ENCODE peak calls at places on chromosomes 16 and 17, in five cellular contexts. One of them, this sample, is unnamed.

GRCh38 chr17:71905632-71906031 is 215.2 kb upstream of the SOX9 start:
- DNase-seq in cardiac fibroblast: no peak
- DNase-seq in NCI-H1930: no peak
- DNase-seq in left lobe of liver: no peak
- DNase-seq in NCI-H1105 treated with DMSO at 0.1 percent for 48 hours: no peak
- DNase-seq in this sample: no peak

GRCh38 chr16:85140455-85141012 is 28.3 kb upstream of the CIBAR2 start:
- DNase-seq in cardiac fibroblast: no peak
- DNase-seq in NCI-H1105 treated with DMSO at 0.1 percent for 48 hours: no peak
- DNase-seq in NCI-H1930: no peak
- DNase-seq in left lobe of liver: no peak
- DNase-seq in this sample: no peak

GRCh38 chr16:48081656-48082055 is 74.1 kb downstream of the ABCC12 start:
- DNase-seq in left lobe of liver: no peak
- DNase-seq in NCI-H1930: no peak
- DNase-seq in cardiac fibroblast: peak
- DNase-seq in NCI-H1105 treated with DMSO at 0.1 percent for 48 hours: no peak
- DNase-seq in this sample: no peak

GRCh38 chr17:65061621-65062020 is 5.1 kb upstream of the GNA13 start:
- DNase-seq in NCI-H1105 treated with DMSO at 0.1 percent for 48 hours: no peak
- DNase-seq in left lobe of liver: no peak
- DNase-seq in cardiac fibroblast: no peak
- DNase-seq in NCI-H1930: no peak
- DNase-seq in this sample: no peak

GRCh38 chr17:4753392-4753791 is 13.7 kb upstream of the CXCL16 start:
- DNase-seq in left lobe of liver: no peak
- DNase-seq in cardiac fibroblast: no peak
- DNase-seq in NCI-H1105 treated with DMSO at 0.1 percent for 48 hours: no peak
- DNase-seq in NCI-H1930: no peak
- DNase-seq in this sample: no peak

GRCh38 chr17:41705271-41705991 is 6.7 kb upstream of the GAST start:
- DNase-seq in cardiac fibroblast: peak
- DNase-seq in left lobe of liver: no peak
- DNase-seq in NCI-H1930: no peak
- DNase-seq in NCI-H1105 treated with DMSO at 0.1 percent for 48 hours: no peak
- DNase-seq in this sample: no peak

GRCh38 chr17:20926532-20926931 is 116.3 kb downstream of the USP22 start:
- DNase-seq in NCI-H1930: no peak
- DNase-seq in cardiac fibroblast: peak
- DNase-seq in left lobe of liver: no peak
- DNase-seq in NCI-H1105 treated with DMSO at 0.1 percent for 48 hours: no peak
- DNase-seq in this sample: no peak

GRCh38 chr17:56597495-56597990 is 4.0 kb downstream of the NOG start:
- DNase-seq in left lobe of liver: no peak
- DNase-seq in cardiac fibroblast: no peak
- DNase-seq in NCI-H1930: no peak
- DNase-seq in NCI-H1105 treated with DMSO at 0.1 percent for 48 hours: peak
- DNase-seq in this sample: no peak

GRCh38 chr17:1839516-1839915 is 9.7 kb downstream of the RPA1 start:
- DNase-seq in left lobe of liver: no peak
- DNase-seq in cardiac fibroblast: no peak
- DNase-seq in NCI-H1930: no peak
- DNase-seq in NCI-H1105 treated with DMSO at 0.1 percent for 48 hours: no peak
- DNase-seq in this sample: peak

GRCh38 chr16:12893050-12893750 is 8.2 kb upstream of the SHISA9 start:
- DNase-seq in NCI-H1930: no peak
- DNase-seq in left lobe of liver: no peak
- DNase-seq in cardiac fibroblast: no peak
- DNase-seq in NCI-H1105 treated with DMSO at 0.1 percent for 48 hours: no peak
- DNase-seq in this sample: no peak

GRCh38 chr17:4505187-4505586 is 6.5 kb downstream of the SPNS2 start:
- DNase-seq in NCI-H1930: no peak
- DNase-seq in cardiac fibroblast: no peak
- DNase-seq in left lobe of liver: no peak
- DNase-seq in NCI-H1105 treated with DMSO at 0.1 percent for 48 hours: no peak
- DNase-seq in this sample: no peak

GRCh38 chr17:74732042-74732846 is 4.8 kb upstream of the RAB37 start:
- DNase-seq in NCI-H1930: no peak
- DNase-seq in cardiac fibroblast: no peak
- DNase-seq in left lobe of liver: no peak
- DNase-seq in NCI-H1105 treated with DMSO at 0.1 percent for 48 hours: no peak
- DNase-seq in this sample: no peak

GRCh38 chr16:7518158-7518557 is 185.5 kb downstream of the RBFOX1 start:
- DNase-seq in left lobe of liver: no peak
- DNase-seq in NCI-H1930: no peak
- DNase-seq in cardiac fibroblast: no peak
- DNase-seq in NCI-H1105 treated with DMSO at 0.1 percent for 48 hours: no peak
- DNase-seq in this sample: no peak

GRCh38 chr17:4836221-4836620 is 3.1 kb downstream of the MINK1 start:
- DNase-seq in NCI-H1930: no peak
- DNase-seq in cardiac fibroblast: no peak
- DNase-seq in NCI-H1105 treated with DMSO at 0.1 percent for 48 hours: no peak
- DNase-seq in left lobe of liver: no peak
- DNase-seq in this sample: peak

GRCh38 chr16:83942815-83943515 is 10.1 kb upstream of the OSGIN1 start:
- DNase-seq in NCI-H1105 treated with DMSO at 0.1 percent for 48 hours: no peak
- DNase-seq in left lobe of liver: peak
- DNase-seq in cardiac fibroblast: no peak
- DNase-seq in NCI-H1930: no peak
- DNase-seq in this sample: no peak

GRCh38 chr17:33871720-33872535 is 383.2 kb upstream of the CCL2 start:
- DNase-seq in NCI-H1930: no peak
- DNase-seq in left lobe of liver: no peak
- DNase-seq in NCI-H1105 treated with DMSO at 0.1 percent for 48 hours: peak
- DNase-seq in cardiac fibroblast: peak
- DNase-seq in this sample: peak

GRCh38 chr16:57480127-57480753 is 6.1 kb downstream of the DOK4 start:
- DNase-seq in cardiac fibroblast: peak
- DNase-seq in left lobe of liver: peak
- DNase-seq in NCI-H1105 treated with DMSO at 0.1 percent for 48 hours: no peak
- DNase-seq in NCI-H1930: no peak
- DNase-seq in this sample: no peak

GRCh38 chr16:23950898-23951297 is 115.1 kb downstream of the PRKCB start:
- DNase-seq in cardiac fibroblast: no peak
- DNase-seq in left lobe of liver: no peak
- DNase-seq in NCI-H1105 treated with DMSO at 0.1 percent for 48 hours: no peak
- DNase-seq in NCI-H1930: no peak
- DNase-seq in this sample: no peak

GRCh38 chr17:76246080-76247066 is 6.1 kb upstream of the RNF157 start:
- DNase-seq in left lobe of liver: peak
- DNase-seq in NCI-H1105 treated with DMSO at 0.1 percent for 48 hours: no peak
- DNase-seq in cardiac fibroblast: no peak
- DNase-seq in NCI-H1930: no peak
- DNase-seq in this sample: no peak

GRCh38 chr17:78132767-78133178 is 2.2 kb downstream of the TMC8 start:
- DNase-seq in cardiac fibroblast: no peak
- DNase-seq in left lobe of liver: no peak
- DNase-seq in NCI-H1930: no peak
- DNase-seq in NCI-H1105 treated with DMSO at 0.1 percent for 48 hours: no peak
- DNase-seq in this sample: no peak

GRCh38 chr17:32912218-32912897 is 15.6 kb upstream of the TMEM98 start:
- DNase-seq in NCI-H1930: no peak
- DNase-seq in cardiac fibroblast: peak
- DNase-seq in NCI-H1105 treated with DMSO at 0.1 percent for 48 hours: no peak
- DNase-seq in left lobe of liver: peak
- DNase-seq in this sample: no peak

GRCh38 chr17:79997004-79997673 is 38.5 kb downstream of the TBC1D16 start:
- DNase-seq in NCI-H1105 treated with DMSO at 0.1 percent for 48 hours: no peak
- DNase-seq in cardiac fibroblast: no peak
- DNase-seq in left lobe of liver: no peak
- DNase-seq in NCI-H1930: no peak
- DNase-seq in this sample: no peak

GRCh38 chr16:11045441-11045840 is 101.1 kb downstream of the CLEC16A start:
- DNase-seq in left lobe of liver: no peak
- DNase-seq in NCI-H1105 treated with DMSO at 0.1 percent for 48 hours: no peak
- DNase-seq in cardiac fibroblast: no peak
- DNase-seq in NCI-H1930: no peak
- DNase-seq in this sample: no peak

GRCh38 chr17:42819939-42820535 is 4.0 kb downstream of the BECN1 start:
- DNase-seq in cardiac fibroblast: peak
- DNase-seq in NCI-H1930: peak
- DNase-seq in NCI-H1105 treated with DMSO at 0.1 percent for 48 hours: peak
- DNase-seq in left lobe of liver: no peak
- DNase-seq in this sample: peak

GRCh38 chr17:13429201-13429600 is 172.5 kb downstream of the HS3ST3A1 start:
- DNase-seq in cardiac fibroblast: peak
- DNase-seq in left lobe of liver: no peak
- DNase-seq in NCI-H1105 treated with DMSO at 0.1 percent for 48 hours: no peak
- DNase-seq in NCI-H1930: no peak
- DNase-seq in this sample: no peak

GRCh38 chr17:82647593-82648164 is 565 bp downstream of the WDR45B start:
- DNase-seq in NCI-H1930: no peak
- DNase-seq in NCI-H1105 treated with DMSO at 0.1 percent for 48 hours: no peak
- DNase-seq in cardiac fibroblast: no peak
- DNase-seq in left lobe of liver: peak
- DNase-seq in this sample: peak